ENCODE peak calls at places on chromosomes 5 and 9, in four cellular contexts. C is HCT116, Q is K562, Y is HepG2. B is an unnamed sample.
A peak's percentile ranks its signal among the peaks of the same experiment; 100 is the strongest.

GRCh38 chr5:180352116-180352975 is 790 bp downstream of the GFPT2 start:
- DNase-seq in Y (no peak), Q (no peak), C (no peak), B (no peak)

GRCh38 chr9:93904649-93905472 is 50.3 kb downstream of the BARX1 start:
- DNase-seq in Y (no peak), C (no peak), Q (no peak), B (no peak)

GRCh38 chr5:67879619-67880357 is 335.8 kb upstream of the PIK3R1 start:
- DNase-seq in C (no peak), Y (peak; percentile 3), Q (no peak), B (no peak)

GRCh38 chr9:134846187-134846586 is 34.4 kb upstream of the FCN2 start:
- DNase-seq in C (no peak), Y (no peak), Q (no peak), B (no peak)

GRCh38 chr9:71121275-71122168 is at the start of gene TRPM3:
- DNase-seq in C (no peak), Q (no peak), Y (no peak), B (no peak)

GRCh38 chr9:79946718-79947117 is 375.0 kb downstream of the TLE4 start:
- DNase-seq in Q (no peak), Y (no peak), C (no peak), B (no peak)

GRCh38 chr5:36214434-36214833 is 27.3 kb downstream of the NADK2 start:
- DNase-seq in C (no peak), Y (peak; percentile 19), Q (no peak), B (no peak)

GRCh38 chr9:138052635-138053320 is 175.2 kb downstream of the CACNA1B start:
- DNase-seq in Y (no peak), C (no peak), Q (no peak), B (no peak)

GRCh38 chr9:93673271-93673843 is 97.0 kb downstream of the PHF2 start:
- DNase-seq in C (no peak), Y (no peak), Q (no peak), B (no peak)

GRCh38 chr5:90991201-90991600 is 391.9 kb downstream of the ARRDC3 start:
- DNase-seq in Q (no peak), C (no peak), Y (no peak), B (no peak)

GRCh38 chr9:137719194-137719593 is 100.4 kb downstream of the EHMT1 start:
- DNase-seq in Q (no peak), Y (no peak), C (no peak), B (no peak)

GRCh38 chr9:16964228-16964627 is 93.8 kb upstream of the BNC2 start:
- DNase-seq in Y (no peak), Q (no peak), C (peak; percentile 8), B (no peak)

GRCh38 chr9:108636023-108636422 is 219.8 kb downstream of the ACTL7B start:
- DNase-seq in C (peak; percentile 16), Q (no peak), Y (no peak), B (no peak)

GRCh38 chr9:107213561-107214028 is 69.5 kb upstream of the RAD23B start:
- DNase-seq in Y (peak; percentile 78), Q (no peak), C (peak; percentile 96), B (peak; percentile 33)

GRCh38 chr9:92489209-92489608 is 6.9 kb upstream of the ASPN start:
- DNase-seq in C (no peak), Y (no peak), Q (no peak), B (no peak)

GRCh38 chr9:90112791-90113190 is 508.0 kb downstream of the GADD45G start:
- DNase-seq in C (no peak), Q (no peak), Y (no peak), B (no peak)

GRCh38 chr5:7976411-7977190 is 107.7 kb downstream of the MTRR start:
- DNase-seq in Q (no peak), Y (no peak), C (no peak), B (no peak)

GRCh38 chr9:89750117-89750551 is 145.3 kb downstream of the GADD45G start:
- DNase-seq in Y (no peak), C (no peak), Q (no peak), B (no peak)

GRCh38 chr9:134059661-134060395 is 8.0 kb downstream of the BRD3 start:
- DNase-seq in Y (no peak), Q (no peak), C (no peak), B (no peak)

GRCh38 chr5:176397736-176398420 is 9.3 kb downstream of the HIGD2A start:
- DNase-seq in C (no peak), Q (no peak), Y (no peak), B (no peak)

GRCh38 chr5:155460501-155460931 is 447.0 kb downstream of the KIF4B start:
- DNase-seq in C (no peak), Y (peak; percentile 91), Q (no peak), B (no peak)

GRCh38 chr5:167763772-167764171 is 527.7 kb upstream of the WWC1 start:
- DNase-seq in Q (no peak), C (no peak), Y (no peak), B (no peak)

GRCh38 chr5:6633469-6634326 is 458 bp downstream of the SRD5A1 start:
- DNase-seq in C (no peak), Y (no peak), Q (peak; percentile 43), B (no peak)

GRCh38 chr5:34690301-34690700 is 34.2 kb downstream of the RAI14 start:
- DNase-seq in C (no peak), Y (peak; percentile 19), Q (no peak), B (no peak)

GRCh38 chr5:34694012-34694411 is 37.9 kb downstream of the RAI14 start:
- DNase-seq in C (no peak), Q (no peak), Y (no peak), B (no peak)

GRCh38 chr5:34690898-34691297 is 34.8 kb downstream of the RAI14 start:
- DNase-seq in C (no peak), Q (no peak), Y (no peak), B (no peak)

GRCh38 chr5:34692781-34693180 is 36.7 kb downstream of the RAI14 start:
- DNase-seq in Y (no peak), Q (no peak), C (no peak), B (no peak)

GRCh38 chr5:34691326-34691725 is 35.2 kb downstream of the RAI14 start:
- DNase-seq in Q (no peak), C (no peak), Y (no peak), B (no peak)
- H3K4me1 ChIP-seq in Q (peaks cover 36% of the 10 kb centered on the region), C (peaks cover 16% of the 10 kb centered on the region), Y (peaks cover 24% of the 10 kb centered on the region), B (no peaks in the 10 kb centered on the region)

GRCh38 chr5:79269733-79270166 is 33.8 kb downstream of the JMY start:
- DNase-seq in C (no peak), Q (no peak), Y (peak; percentile 20), B (no peak)

GRCh38 chr5:79273341-79273740 is 37.4 kb downstream of the JMY start:
- DNase-seq in Q (no peak), C (no peak), Y (no peak), B (no peak)
- TF ChIP-seq TCF7L2 in Q (no peak), C (no peak), Y (no peak), B (no peak)

GRCh38 chr5:134098690-134099089 is 15.8 kb upstream of the TCF7 start:
- DNase-seq in Q (no peak), Y (peak; percentile 93), C (no peak), B (no peak)
- H3K4me1 ChIP-seq in Q (no peaks in the 10 kb centered on the region), Y (peaks cover 94% of the 10 kb centered on the region), C (no peaks in the 10 kb centered on the region), B (peaks cover 22% of the 10 kb centered on the region)

DNA sequence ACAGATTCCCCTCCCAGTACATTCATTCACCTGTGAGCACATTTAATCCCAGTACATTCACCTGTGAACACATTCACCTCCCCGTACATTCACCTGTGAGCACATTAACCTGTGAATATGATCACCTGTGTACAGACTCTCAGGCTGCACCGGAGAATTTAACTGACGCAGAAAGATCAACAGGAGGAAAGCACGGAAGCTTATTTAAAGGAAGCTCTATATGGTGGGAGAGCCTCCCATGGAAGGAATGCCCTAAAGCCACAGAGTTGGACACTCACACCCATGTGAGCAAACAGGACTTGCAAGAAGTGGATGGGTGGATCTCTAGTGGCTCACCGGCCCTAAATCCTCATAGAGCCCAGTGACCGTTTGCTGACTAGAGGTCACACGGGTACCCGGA is 38.2 kb downstream of the TRIP13 start:
- DNase-seq in C (no peak), Y (no peak), Q (no peak), B (no peak)
- TF ChIP-seq TCF7L2 in C (no peak), Y (no peak), Q (no peak), B (no peak)

GRCh38 chr5:3602713-3603502 is 7.3 kb downstream of the IRX1 start:
- DNase-seq in Q (peak; percentile 57), Y (peak; percentile 1), C (no peak), B (no peak)
- H3K4me1 ChIP-seq in Q (no peaks in the 10 kb centered on the region), Y (no peaks in the 10 kb centered on the region), C (no peaks in the 10 kb centered on the region), B (no peaks in the 10 kb centered on the region)

DNA sequence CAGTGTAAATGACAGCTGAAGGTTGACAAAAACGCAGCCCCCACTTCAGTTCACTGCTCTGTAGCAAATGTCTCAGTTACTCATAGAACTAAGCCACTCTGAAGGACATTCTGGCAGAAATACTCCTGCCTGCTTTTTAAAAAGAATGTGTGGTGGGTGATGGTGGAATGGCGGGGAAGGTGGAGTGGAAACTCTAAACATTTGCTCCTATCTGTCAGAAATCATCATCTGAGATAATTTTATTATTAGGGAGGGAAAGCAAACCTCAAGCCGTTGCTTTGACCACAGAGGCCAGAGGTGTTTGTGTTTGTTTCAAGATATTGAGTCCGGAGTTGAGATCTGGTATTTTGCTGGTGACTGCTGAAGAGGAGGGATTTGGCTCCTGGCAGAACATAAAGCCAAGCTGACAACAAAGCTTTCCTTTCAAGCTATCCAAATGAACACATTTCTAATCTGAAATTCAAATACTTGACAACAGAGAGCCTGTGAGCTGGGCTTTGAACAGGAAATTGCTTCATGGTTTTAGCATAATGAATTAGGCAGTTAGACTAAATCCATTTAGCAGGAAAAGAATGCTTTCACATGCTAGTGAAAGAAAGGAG is 362.7 kb downstream of the CSNK1G3 start:
- DNase-seq in Y (peak; percentile 26), Q (no peak), C (no peak), B (no peak)
- TF ChIP-seq TCF7L2 in Y (no peak), Q (no peak), C (no peak), B (no peak)

GRCh38 chr5:139344177-139344576 is 2.5 kb downstream of the PAIP2 start:
- DNase-seq in C (no peak), Y (no peak), Q (no peak), B (no peak)
- H3K4me1 ChIP-seq in C (peaks cover 4% of the 10 kb centered on the region), Y (peaks cover 43% of the 10 kb centered on the region), Q (peaks cover 18% of the 10 kb centered on the region), B (peaks cover 12% of the 10 kb centered on the region)

GRCh38 chr9:131432597-131433301 is 38.9 kb downstream of the PRRC2B start:
- DNase-seq in C (no peak), Q (no peak), Y (no peak), B (no peak)
- TF ChIP-seq TCF7L2 in C (no peak), Q (no peak), Y (no peak), B (no peak)

GRCh38 chr9:74330487-74331214 is 166.5 kb upstream of the RORB start:
- DNase-seq in C (no peak), Q (no peak), Y (no peak), B (no peak)

GRCh38 chr9:74334308-74334707 is 162.8 kb upstream of the RORB start:
- DNase-seq in C (no peak), Q (no peak), Y (no peak), B (no peak)

GRCh38 chr9:74331607-74332006 is 165.5 kb upstream of the RORB start:
- DNase-seq in Q (no peak), C (no peak), Y (no peak), B (no peak)

GRCh38 chr9:74333633-74334032 is 163.5 kb upstream of the RORB start:
- DNase-seq in C (no peak), Y (no peak), Q (no peak), B (no peak)

GRCh38 chr9:74336161-74336560 is 161.0 kb upstream of the RORB start:
- DNase-seq in C (no peak), Q (no peak), Y (no peak), B (no peak)
- H3K4me1 ChIP-seq in C (no peaks in the 10 kb centered on the region), Q (no peaks in the 10 kb centered on the region), Y (no peaks in the 10 kb centered on the region), B (no peaks in the 10 kb centered on the region)

GRCh38 chr9:36991516-36992134 is 42.4 kb downstream of the PAX5 start:
- DNase-seq in Y (no peak), C (peak; percentile 54), Q (peak; percentile 57), B (peak; percentile 47)
- TF ChIP-seq TCF7L2 in Y (no peak), C (no peak), Q (no peak), B (no peak)

B was measured in Panc1.